ENCODE peak calls at places on chromosome 4, in nine cellular contexts. G is mesothelial cell of epicardium, R is foreskin keratinocyte, N is progenitor cell of endocrine pancreas, S is fibroblast of lung, L is ovary, F is psoas muscle, D is AG10803, Z is GM23338. H is an unnamed sample.

GRCh38 chr4:165355900-165356300 is 22.9 kb upstream of the CPE start:
- DNase-seq in G (no peak), R (no peak), N (no peak), S (peak), L (peak), F (no peak), D (peak), Z (peak), H (no peak)

GRCh38 chr4:53614616-53615015 is 23.3 kb upstream of the LNX1 start:
- DNase-seq in G (no peak), R (no peak), N (no peak), S (no peak), L (no peak), F (no peak), D (no peak), Z (peak), H (no peak)

GRCh38 chr4:85274955-85275354 is 200.0 kb upstream of the ARHGAP24 start:
- DNase-seq in G (no peak), R (no peak), N (no peak), S (no peak), L (no peak), F (no peak), D (no peak), Z (no peak), H (no peak)

GRCh38 chr4:176409627-176410026 is 89.9 kb downstream of the SPCS3 start:
- DNase-seq in G (no peak), R (no peak), N (no peak), S (no peak), L (no peak), F (no peak), D (no peak), Z (no peak), H (no peak)

GRCh38 chr4:89586318-89586717 is 250.6 kb downstream of the SNCA start:
- DNase-seq in G (no peak), R (no peak), N (no peak), S (peak), L (no peak), F (no peak), D (no peak), Z (peak), H (no peak)

GRCh38 chr4:108762559-108763225 is at the start of gene ETNPPL:
- DNase-seq in G (peak), R (no peak), N (peak), S (peak), L (no peak), F (peak), D (no peak), Z (peak), H (no peak)

GRCh38 chr4:118076958-118077766 is 42.9 kb downstream of the NDST3 start:
- DNase-seq in G (no peak), R (no peak), N (no peak), S (peak), L (no peak), F (no peak), D (peak), Z (peak), H (no peak)

GRCh38 chr4:34046580-34046979 is 2197.7 kb downstream of the ARAP2 start:
- DNase-seq in G (no peak), R (peak), N (no peak), S (peak), L (no peak), F (no peak), D (peak), Z (no peak), H (no peak)

GRCh38 chr4:89422441-89422950 is 114.9 kb upstream of the GPRIN3 start:
- DNase-seq in G (no peak), R (no peak), N (no peak), S (no peak), L (no peak), F (no peak), D (no peak), Z (no peak), H (no peak)

GRCh38 chr4:144572660-144573059 is 73.3 kb upstream of the HHIP start:
- DNase-seq in G (no peak), R (no peak), N (no peak), S (no peak), L (no peak), F (no peak), D (no peak), Z (peak), H (no peak)

GRCh38 chr4:93828332-93828829 is at the start of gene ATOH1:
- DNase-seq in G (no peak), R (peak), N (peak), S (peak), L (no peak), F (no peak), D (no peak), Z (peak), H (no peak)

GRCh38 chr4:134408897-134409296 is 207.3 kb upstream of the PABPC4L start:
- DNase-seq in G (no peak), R (no peak), N (no peak), S (no peak), L (no peak), F (no peak), D (no peak), Z (no peak), H (no peak)

GRCh38 chr4:119209077-119209476 is 3.4 kb upstream of the USP53 start:
- DNase-seq in G (no peak), R (peak), N (no peak), S (peak), L (no peak), F (no peak), D (peak), Z (no peak), H (no peak)

GRCh38 chr4:172786039-172786792 is 382.4 kb upstream of the GALNT7 start:
- DNase-seq in G (peak), R (peak), N (no peak), S (peak), L (no peak), F (peak), D (no peak), Z (no peak), H (no peak)

GRCh38 chr4:173917255-173917960 is 366.1 kb downstream of the FBXO8 start:
- DNase-seq in G (no peak), R (no peak), N (no peak), S (peak), L (no peak), F (no peak), D (peak), Z (peak), H (no peak)

GRCh38 chr4:81164623-81165416 is 50.2 kb downstream of the PRKG2 start:
- DNase-seq in G (no peak), R (peak), N (no peak), S (peak), L (no peak), F (no peak), D (peak), Z (no peak), H (no peak)

GRCh38 chr4:21952549-21952948 is 4.0 kb upstream of the KCNIP4 start:
- DNase-seq in G (no peak), R (no peak), N (no peak), S (no peak), L (no peak), F (no peak), D (no peak), Z (no peak), H (no peak)

GRCh38 chr4:56026596-56026995 is 77.9 kb downstream of the CEP135 start:
- DNase-seq in G (no peak), R (peak), N (no peak), S (peak), L (no peak), F (no peak), D (no peak), Z (no peak), H (no peak)

GRCh38 chr4:1208266-1208961 is 36.0 kb upstream of the SPON2 start:
- DNase-seq in G (no peak), R (no peak), N (no peak), S (no peak), L (peak), F (peak), D (no peak), Z (peak), H (no peak)

GRCh38 chr4:98505991-98506390 is 152.4 kb downstream of the TSPAN5 start:
- DNase-seq in G (no peak), R (no peak), N (no peak), S (no peak), L (no peak), F (no peak), D (no peak), Z (no peak), H (no peak)

GRCh38 chr4:98506462-98507132 is 151.8 kb downstream of the TSPAN5 start:
- DNase-seq in G (no peak), R (no peak), N (no peak), S (no peak), L (no peak), F (no peak), D (no peak), Z (peak), H (no peak)

GRCh38 chr4:98501383-98501782 is 157.0 kb downstream of the TSPAN5 start:
- DNase-seq in G (no peak), R (no peak), N (no peak), S (no peak), L (no peak), F (no peak), D (no peak), Z (no peak), H (no peak)

GRCh38 chr4:98502624-98503023 is 155.8 kb downstream of the TSPAN5 start:
- DNase-seq in G (no peak), R (no peak), N (no peak), S (no peak), L (no peak), F (no peak), D (no peak), Z (no peak), H (no peak)

GRCh38 chr4:98504091-98504490 is 154.3 kb downstream of the TSPAN5 start:
- DNase-seq in G (no peak), R (no peak), N (no peak), S (no peak), L (no peak), F (no peak), D (no peak), Z (no peak), H (no peak)
- TF ChIP-seq CTCF in G (no peak), R (no peak), N (no peak), S (no peak), L (no peak), F (no peak), D (no peak), Z (no peak), H (no peak)

GRCh38 chr4:5973033-5973432 is 45.2 kb downstream of the C4orf50 start:
- DNase-seq in G (no peak), R (no peak), N (no peak), S (no peak), L (no peak), F (no peak), D (no peak), Z (no peak), H (no peak)
- TF ChIP-seq CTCF in G (no peak), R (no peak), N (no peak), S (no peak), L (no peak), F (no peak), D (no peak), Z (no peak), H (no peak)

DNA sequence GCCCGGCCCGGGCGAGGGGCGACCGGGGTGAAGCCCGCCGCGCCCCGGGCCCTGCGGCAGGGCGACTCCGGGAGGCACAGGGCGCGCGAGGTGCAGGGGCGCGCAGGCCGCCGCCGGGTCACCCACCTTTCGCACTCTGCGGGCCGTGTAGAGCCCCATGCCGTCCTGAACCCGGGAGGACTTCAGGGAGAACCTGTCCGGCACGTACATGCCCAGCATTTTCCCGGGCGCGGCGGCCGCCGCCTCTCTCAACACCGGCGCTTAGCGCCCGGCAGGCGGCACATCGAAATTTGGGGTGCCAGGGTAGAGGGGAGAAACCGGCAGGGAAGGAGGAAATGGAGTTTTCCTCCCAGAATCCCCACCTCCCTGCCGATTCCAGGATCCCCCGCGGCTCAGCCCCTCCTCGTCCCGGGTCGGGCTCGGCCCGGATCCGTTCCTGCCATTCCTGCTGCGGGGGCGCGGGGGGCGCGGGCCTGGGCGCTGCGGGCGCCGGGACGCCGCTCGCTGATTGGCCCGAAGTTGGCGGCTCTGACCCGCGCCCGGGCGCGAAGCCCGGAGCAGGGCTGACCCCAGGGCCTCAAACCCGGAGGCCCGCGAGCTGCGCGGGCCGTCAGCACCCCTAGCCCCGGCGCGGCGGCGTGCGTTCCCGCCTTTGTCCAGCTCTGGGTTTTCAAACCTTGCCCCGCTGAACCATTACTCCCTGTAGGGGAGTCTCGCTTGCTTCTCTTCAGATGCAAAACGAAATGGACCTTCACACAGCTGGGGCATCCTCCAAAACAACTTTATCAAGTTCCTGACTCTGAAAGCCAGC is at the start of gene PRDM5:
- DNase-seq in G (peak), R (peak), N (peak), S (peak), L (peak), F (peak), D (peak), Z (peak), H (no peak)
- TF ChIP-seq CTCF in G (no peak), R (peak), N (peak), S (peak), L (no peak), F (no peak), D (peak), Z (no peak), H (no peak)

DNA sequence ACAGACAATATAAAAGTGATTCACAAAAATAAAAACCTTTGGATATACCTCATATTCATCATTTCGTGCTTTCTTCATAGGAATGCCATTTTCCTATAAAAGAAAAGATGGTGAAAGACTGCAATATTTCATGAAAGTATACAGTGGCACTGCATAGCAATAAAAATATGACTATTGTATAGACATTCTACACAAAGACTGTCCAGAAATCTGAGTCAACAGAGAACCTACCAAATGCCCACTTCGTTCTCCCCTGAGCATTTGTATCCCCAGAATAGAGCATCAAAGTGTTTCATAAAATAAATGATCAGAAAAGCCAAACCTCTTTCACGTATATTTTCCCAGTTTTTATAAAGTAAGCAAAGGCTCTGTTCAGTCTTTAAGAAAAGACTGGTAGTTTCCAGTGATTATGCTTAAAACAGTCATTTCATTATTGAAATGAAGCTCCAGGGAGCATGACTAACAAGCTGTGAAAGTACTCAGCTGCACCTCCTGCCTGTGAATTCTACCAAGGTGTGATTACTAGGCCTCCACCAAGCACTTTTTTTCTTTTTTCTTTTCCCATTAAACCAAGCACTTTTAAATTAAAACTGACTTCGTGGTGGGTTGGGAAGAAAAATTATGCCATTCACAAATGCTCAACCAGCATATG is 20.2 kb downstream of the PPA2 start:
- DNase-seq in G (no peak), R (peak), N (no peak), S (no peak), L (no peak), F (no peak), D (no peak), Z (peak), H (no peak)
- TF ChIP-seq CTCF in G (no peak), R (peak), N (no peak), S (no peak), L (no peak), F (no peak), D (no peak), Z (peak), H (no peak)

GRCh38 chr4:184884863-184885262 is 59.1 kb upstream of the ACSL1 start:
- DNase-seq in G (no peak), R (no peak), N (no peak), S (no peak), L (no peak), F (no peak), D (no peak), Z (no peak), H (no peak)

GRCh38 chr4:184889683-184890082 is 63.9 kb upstream of the ACSL1 start:
- DNase-seq in G (no peak), R (no peak), N (no peak), S (no peak), L (no peak), F (no peak), D (no peak), Z (no peak), H (no peak)

GRCh38 chr4:184885602-184886001 is 59.8 kb upstream of the ACSL1 start:
- DNase-seq in G (no peak), R (no peak), N (no peak), S (no peak), L (no peak), F (no peak), D (no peak), Z (no peak), H (no peak)

GRCh38 chr4:184887947-184888346 is 62.2 kb upstream of the ACSL1 start:
- DNase-seq in G (no peak), R (no peak), N (no peak), S (no peak), L (no peak), F (no peak), D (no peak), Z (no peak), H (no peak)

DNA sequence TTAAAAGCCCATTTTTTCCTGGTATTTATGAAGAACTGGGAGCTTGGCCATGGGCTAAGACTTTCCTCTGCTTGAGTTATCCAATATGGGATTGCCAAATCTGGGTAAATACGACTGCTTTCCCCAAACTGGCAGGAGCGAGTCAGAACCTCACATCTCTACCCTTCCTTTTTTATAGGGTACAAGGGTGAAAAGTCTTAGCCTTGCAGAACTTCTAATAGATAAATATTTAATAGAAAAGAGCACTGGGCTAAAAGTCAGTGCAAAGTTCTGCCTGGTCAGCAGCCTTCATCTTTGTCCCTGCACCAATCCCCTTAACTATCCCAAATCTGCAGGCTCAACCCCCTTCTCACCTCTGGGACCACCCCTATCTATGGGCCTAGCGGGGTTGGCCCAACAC is 61.6 kb upstream of the ACSL1 start:
- DNase-seq in G (no peak), R (no peak), N (no peak), S (no peak), L (no peak), F (no peak), D (no peak), Z (no peak), H (no peak)
- TF ChIP-seq CTCF in G (no peak), R (no peak), N (no peak), S (no peak), L (no peak), F (no peak), D (no peak), Z (no peak), H (no peak)